ENCODE peak calls at places on chromosome 22, in six cellular contexts. F is neural progenitor cell, D is mesenchymal stem cell, B is neuronal stem cell, X is GM23248, P is SK-N-SH. K is an unnamed sample. For H3K4me1, the result is how much of the 10 kb centered on the place peaks cover.

GRCh38 chr22:20610243-20610686 is 102.9 kb downstream of the MED15 start:
- DNase-seq in F (no peak), D (no peak), B (no peak), P (no peak), X (peak), K (no peak)

GRCh38 chr22:48639896-48640732 is 1187.6 kb downstream of the BRD1 start:
- DNase-seq in D (no peak), X (no peak), P (peak), B (no peak), F (no peak), K (no peak)

GRCh38 chr22:19576460-19577421 is 52.5 kb upstream of the CLDN5 start:
- DNase-seq in X (peak), F (peak), P (peak), D (peak), B (no peak), K (peak)

GRCh38 chr22:35766654-35767580 is 49.2 kb downstream of the APOL5 start:
- DNase-seq in D (peak), F (peak), P (no peak), B (peak), X (peak), K (no peak)

GRCh38 chr22:36194971-36195370 is 6.6 kb downstream of the APOL4 start:
- DNase-seq in F (peak), B (peak), X (peak), P (peak), D (peak), K (peak)

GRCh38 chr22:43541462-43542407 is 129.9 kb downstream of the MPPED1 start:
- DNase-seq in D (no peak), F (no peak), P (no peak), B (no peak), X (no peak), K (no peak)

GRCh38 chr22:43144949-43145348 is 1.8 kb upstream of the MCAT start:
- DNase-seq in X (no peak), P (no peak), F (no peak), D (no peak), B (no peak), K (no peak)

GRCh38 chr22:27601195-27601594 is 200.4 kb downstream of the MN1 start:
- DNase-seq in P (no peak), F (no peak), X (no peak), D (no peak), B (no peak), K (no peak)

GRCh38 chr22:43550024-43550620 is 138.3 kb downstream of the MPPED1 start:
- DNase-seq in P (no peak), X (no peak), B (no peak), D (no peak), F (no peak), K (no peak)

GRCh38 chr22:44449061-44449682 is 48.9 kb downstream of the RTL6 start:
- DNase-seq in X (peak), P (no peak), D (peak), F (no peak), B (no peak), K (peak)

GRCh38 chr22:42881298-42881697 is 24.2 kb upstream of the ARFGAP3 start:
- DNase-seq in P (no peak), D (no peak), X (no peak), B (no peak), F (no peak), K (no peak)

GRCh38 chr22:36465232-36466021 is 16.0 kb downstream of the TXN2 start:
- DNase-seq in B (no peak), P (no peak), F (no peak), X (peak), D (peak), K (peak)

GRCh38 chr22:37171662-37172061 is 16.4 kb downstream of the C1QTNF6 start:
- DNase-seq in X (no peak), P (peak), F (no peak), D (no peak), B (no peak), K (no peak)

GRCh38 chr22:37260939-37261338 is 16.9 kb upstream of the RAC2 start:
- DNase-seq in P (peak), D (peak), F (peak), X (peak), B (peak), K (no peak)

GRCh38 chr22:37100589-37101127 is 8.9 kb downstream of the TMPRSS6 start:
- DNase-seq in P (no peak), D (no peak), F (no peak), B (no peak), X (no peak), K (no peak)

GRCh38 chr22:36291831-36292740 is 39.2 kb downstream of the APOL1 start:
- DNase-seq in P (no peak), B (no peak), F (no peak), X (no peak), D (no peak), K (no peak)

GRCh38 chr22:19844423-19845368 is 10.0 kb downstream of the GNB1L start:
- DNase-seq in F (no peak), B (no peak), P (peak), X (peak), D (peak), K (peak)

GRCh38 chr22:30705710-30706651 is 11.3 kb downstream of the OSBP2 start:
- DNase-seq in X (peak), F (peak), P (no peak), B (no peak), D (no peak), K (no peak)

GRCh38 chr22:28769394-28770085 is 3.0 kb upstream of the CCDC117 start:
- DNase-seq in P (no peak), X (no peak), D (no peak), B (no peak), F (no peak), K (no peak)
- H2AFZ ChIP-seq in P (no peak), X (no peak), D (no peak), B (peak), F (no peak), K (no peak)

DNA sequence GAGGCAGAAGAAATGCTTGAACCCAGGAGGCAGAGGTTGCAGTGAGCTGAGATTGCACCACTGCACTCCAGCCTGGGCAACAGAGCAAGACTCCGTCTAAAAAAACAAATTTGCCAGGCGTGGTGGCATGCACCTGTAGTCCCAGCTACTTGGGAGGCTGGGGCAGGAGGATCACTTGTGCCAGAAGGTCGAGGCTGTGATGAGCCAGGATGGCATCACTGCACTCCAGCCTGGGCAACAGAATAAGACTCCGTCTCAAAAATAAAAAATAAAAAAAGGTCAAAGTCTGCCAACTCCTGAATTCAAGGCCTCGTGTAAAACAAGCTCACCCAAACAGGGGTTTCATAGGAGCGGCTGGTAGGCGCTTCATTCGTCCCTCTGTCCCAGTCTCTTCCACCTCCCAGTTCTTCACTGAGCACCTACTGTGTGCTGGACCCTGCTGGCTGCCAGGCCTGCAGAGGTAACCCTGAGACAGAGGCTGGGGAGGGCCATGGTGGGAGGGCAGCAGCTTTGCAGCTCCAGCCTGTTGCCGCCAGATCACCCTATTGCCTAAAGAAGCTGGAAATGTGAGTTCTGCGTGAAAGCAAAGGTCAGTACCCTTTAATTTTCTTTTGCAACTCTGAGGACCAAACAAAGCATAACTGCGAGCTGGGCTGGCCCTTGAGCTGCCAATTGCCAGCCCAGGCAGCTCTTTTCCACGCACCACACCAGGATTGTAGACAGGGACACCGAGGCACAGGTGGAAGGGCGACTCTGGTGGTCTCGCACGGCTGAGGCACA is 15.3 kb downstream of the RPL3 start:
- DNase-seq in B (no peak), X (no peak), D (no peak), P (no peak), F (no peak), K (no peak)
- H3K4me1 ChIP-seq in B (under half), X (under half), D (under half), P (under half), F (under half), K (under half)

DNA sequence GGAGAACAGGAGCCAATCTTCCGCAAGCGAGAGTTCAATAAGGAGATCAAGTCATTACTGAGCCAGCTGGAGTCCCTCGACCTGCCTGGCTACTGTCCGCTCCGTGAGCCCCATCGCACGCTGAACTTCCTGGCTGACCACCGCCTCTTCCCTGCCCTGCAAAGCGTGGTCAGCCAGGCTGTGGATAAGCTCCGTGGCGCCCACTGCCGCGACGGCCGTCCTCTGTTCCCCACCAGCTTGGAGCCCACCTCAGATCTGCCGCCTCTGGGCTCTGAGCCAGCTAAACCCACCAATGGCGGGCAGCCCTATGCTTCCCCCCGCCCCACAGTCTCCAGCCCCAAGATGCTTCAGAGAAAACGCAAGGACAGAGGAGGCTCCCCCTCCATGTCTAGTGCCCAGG is 2.3 kb downstream of the CCDC116 start:
- DNase-seq in B (no peak), D (no peak), P (no peak), X (no peak), F (no peak), K (no peak)
- H2AFZ ChIP-seq in B (no peak), D (no peak), P (no peak), X (no peak), F (no peak), K (no peak)

DNA sequence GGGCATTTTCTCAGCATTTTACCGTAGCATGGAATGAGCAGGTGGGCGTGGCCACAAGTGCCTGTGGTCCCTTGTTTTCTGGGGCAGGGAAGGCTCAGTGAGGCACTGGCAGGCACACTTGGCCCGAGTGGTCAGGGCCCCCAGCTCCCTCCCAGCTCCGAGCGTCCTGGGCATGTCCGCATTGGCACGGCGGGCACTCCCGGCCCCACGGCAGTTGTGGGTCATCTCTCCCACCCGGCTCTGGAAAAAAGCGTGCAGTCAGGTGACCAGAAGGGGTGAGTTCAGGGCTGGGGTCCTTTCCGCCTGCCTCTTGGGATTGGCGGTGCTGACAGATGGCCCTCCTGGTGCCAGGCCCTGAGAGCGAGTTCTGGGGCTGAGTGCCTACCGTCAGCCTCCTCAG is 55.8 kb downstream of the GRAMD4 start:
- DNase-seq in P (no peak), D (no peak), X (no peak), F (no peak), B (no peak), K (no peak)
- H3K4me1 ChIP-seq in P (under half), D (under half), X (under half), F (under half), B (under half), K (under half)

GRCh38 chr22:50157976-50158375 is 12.6 kb upstream of the PANX2 start:
- DNase-seq in D (no peak), X (no peak), P (no peak), F (no peak), B (no peak), K (peak)

GRCh38 chr22:50161508-50162390 is 8.8 kb upstream of the PANX2 start:
- DNase-seq in P (no peak), X (no peak), D (no peak), B (no peak), F (no peak), K (no peak)

GRCh38 chr22:50162391-50162956 is 8.1 kb upstream of the PANX2 start:
- DNase-seq in D (peak), B (no peak), X (no peak), P (no peak), F (no peak), K (no peak)

GRCh38 chr22:50165438-50166123 is 5.0 kb upstream of the PANX2 start:
- DNase-seq in P (no peak), D (no peak), X (no peak), F (no peak), B (no peak), K (no peak)

DNA sequence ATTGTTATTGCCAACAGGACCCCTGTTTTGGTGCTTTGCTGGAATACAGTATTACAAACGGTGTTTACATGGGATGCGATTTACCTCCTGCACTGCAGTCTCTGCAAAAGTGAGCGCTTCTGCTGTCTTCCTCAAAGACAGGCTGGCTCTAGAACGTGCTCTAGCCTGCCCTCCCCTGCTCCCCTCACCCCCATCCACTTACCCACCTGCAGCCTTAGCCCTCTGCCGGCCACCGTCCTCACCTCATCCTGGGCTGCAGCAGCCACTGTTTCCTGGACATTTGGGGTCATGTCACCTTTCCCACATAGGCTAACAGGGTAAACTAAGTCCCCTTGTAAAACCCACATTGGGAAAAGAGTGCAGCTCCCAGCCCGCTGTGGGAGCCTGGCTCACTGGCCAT is 9.6 kb upstream of the PANX2 start:
- DNase-seq in D (no peak), P (no peak), X (no peak), F (no peak), B (no peak), K (no peak)
- H2AFZ ChIP-seq in D (no peak), P (no peak), X (no peak), F (no peak), B (no peak), K (no peak)

GRCh38 chr22:33873186-33873585 is 47.1 kb downstream of the LARGE1 start:
- DNase-seq in P (no peak), B (no peak), X (peak), D (no peak), F (no peak), K (no peak)

GRCh38 chr22:33871935-33872334 is 48.3 kb downstream of the LARGE1 start:
- DNase-seq in B (no peak), F (no peak), P (no peak), D (no peak), X (no peak), K (no peak)

GRCh38 chr22:33867118-33867863 is 53.0 kb downstream of the LARGE1 start:
- DNase-seq in F (no peak), B (no peak), D (peak), X (peak), P (no peak), K (peak)

GRCh38 chr22:33866521-33866920 is 53.8 kb downstream of the LARGE1 start:
- DNase-seq in P (no peak), B (no peak), X (no peak), D (no peak), F (no peak), K (no peak)

GRCh38 chr22:33869946-33870345 is 50.3 kb downstream of the LARGE1 start:
- DNase-seq in D (peak), B (no peak), F (no peak), X (peak), P (no peak), K (no peak)
- H3K4me1 ChIP-seq in D (under half), B (under half), F (under half), X (under half), P (under half), K (under half)

GRCh38 chr22:17882162-17882561 is 107.9 kb upstream of the BID start:
- DNase-seq in X (no peak), P (no peak), F (no peak), D (no peak), B (no peak), K (no peak)

GRCh38 chr22:17884084-17884483 is 109.8 kb upstream of the BID start:
- DNase-seq in F (no peak), B (no peak), X (no peak), P (no peak), D (no peak), K (no peak)

GRCh38 chr22:17883356-17883755 is 109.1 kb upstream of the BID start:
- DNase-seq in D (no peak), X (no peak), P (no peak), F (no peak), B (no peak), K (no peak)

GRCh38 chr22:17882727-17883126 is 108.5 kb upstream of the BID start:
- DNase-seq in P (no peak), B (no peak), F (no peak), X (no peak), D (no peak), K (no peak)

GRCh38 chr22:17884951-17885350 is 110.7 kb upstream of the BID start:
- DNase-seq in D (no peak), B (no peak), F (no peak), X (no peak), P (no peak), K (no peak)
- H2AFZ ChIP-seq in D (no peak), B (no peak), F (no peak), X (no peak), P (no peak), K (no peak)

DNA sequence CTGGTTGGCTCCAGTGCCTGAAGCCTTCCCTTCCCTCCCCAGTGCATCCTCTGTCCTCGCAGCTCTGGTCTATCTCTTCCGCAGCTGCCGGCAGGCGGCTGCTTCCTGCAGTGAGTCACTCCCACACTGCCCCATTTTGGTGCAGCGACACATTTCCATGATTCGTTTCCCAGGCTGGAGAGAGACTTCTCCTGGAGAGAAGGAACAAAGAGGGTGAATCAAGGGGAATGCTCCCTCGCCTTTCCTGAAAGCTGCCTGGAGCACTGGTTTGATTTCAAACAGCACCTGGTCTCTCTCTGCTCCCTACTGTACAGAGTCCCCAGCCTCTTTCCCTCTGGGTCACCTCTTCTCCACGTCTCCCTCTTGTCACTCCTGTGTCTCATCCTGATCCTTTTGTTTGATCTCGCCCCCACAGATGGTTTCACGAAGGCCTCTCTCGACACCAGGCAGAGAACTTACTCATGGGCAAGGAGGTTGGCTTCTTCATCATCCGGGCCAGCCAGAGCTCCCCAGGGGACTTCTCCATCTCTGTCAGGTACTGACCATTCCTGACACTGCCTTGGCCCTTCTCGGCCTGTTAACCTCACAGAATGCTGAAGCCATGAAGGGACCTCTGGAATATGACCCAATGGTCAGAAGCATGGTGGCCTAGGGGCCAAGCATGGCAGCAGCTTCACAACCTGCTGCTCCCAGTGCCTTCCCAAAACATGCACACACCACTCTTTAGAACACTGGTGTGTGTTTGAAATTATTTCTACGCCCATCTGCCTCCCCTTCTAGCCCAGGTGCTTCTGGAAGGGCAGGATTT is at the start of gene TMA7B:
- DNase-seq in X (peak), P (peak), B (no peak), D (peak), F (peak), K (peak)
- H3K4me1 ChIP-seq in X (under half), P (under half), B (under half), D (under half), F (under half), K (under half)

GRCh38 chr22:46071451-46072029 is 78.8 kb upstream of the PPARA start:
- DNase-seq in F (peak), B (no peak), P (peak), D (peak), X (peak), K (peak)
- H2AFZ ChIP-seq in F (peak), B (peak), P (no peak), D (no peak), X (no peak), K (peak)

GRCh38 chr22:49642331-49642730 is 185.3 kb downstream of the BRD1 start:
- DNase-seq in D (no peak), P (no peak), B (no peak), X (no peak), F (no peak), K (no peak)

GRCh38 chr22:49641770-49642313 is 185.8 kb downstream of the BRD1 start:
- DNase-seq in X (no peak), D (no peak), B (no peak), P (no peak), F (no peak), K (no peak)

GRCh38 chr22:49643998-49644397 is 183.7 kb downstream of the BRD1 start:
- DNase-seq in F (no peak), D (no peak), B (no peak), P (no peak), X (no peak), K (no peak)

GRCh38 chr22:49642741-49643140 is 184.9 kb downstream of the BRD1 start:
- DNase-seq in F (no peak), B (no peak), X (no peak), D (no peak), P (no peak), K (no peak)

GRCh38 chr22:49643466-49643865 is 184.2 kb downstream of the BRD1 start:
- DNase-seq in D (no peak), F (no peak), X (no peak), B (no peak), P (no peak), K (no peak)
- H3K4me1 ChIP-seq in D (under half), F (under half), X (under half), B (under half), P (under half), K (under half)